ENCODE peak calls at places on chromosome 4, in nine cellular contexts. One of them, this sample, is unnamed.

GRCh38 chr4:123618606-123619005 is 222.0 kb downstream of the SPRY1 start:
- DNase-seq in ovary: no peak
- DNase-seq in OCI-LY7: no peak
- DNase-seq in heart right ventricle: no peak
- DNase-seq in prostate gland: no peak
- DNase-seq in pancreas: no peak
- DNase-seq in right lobe of liver: no peak
- DNase-seq in tibial artery: no peak
- DNase-seq in lower lobe of right lung: no peak
- DNase-seq in this sample: peak; percentile 5

GRCh38 chr4:137267024-137267423 is 265.3 kb downstream of the PCDH18 start:
- DNase-seq in ovary: no peak
- DNase-seq in OCI-LY7: no peak
- DNase-seq in heart right ventricle: no peak
- DNase-seq in prostate gland: no peak
- DNase-seq in pancreas: no peak
- DNase-seq in right lobe of liver: no peak
- DNase-seq in tibial artery: no peak
- DNase-seq in lower lobe of right lung: no peak
- DNase-seq in this sample: no peak

GRCh38 chr4:21697583-21697982 is 251.0 kb downstream of the KCNIP4 start:
- DNase-seq in ovary: no peak
- DNase-seq in OCI-LY7: no peak
- DNase-seq in heart right ventricle: no peak
- DNase-seq in prostate gland: no peak
- DNase-seq in pancreas: no peak
- DNase-seq in right lobe of liver: no peak
- DNase-seq in tibial artery: no peak
- DNase-seq in lower lobe of right lung: peak; percentile 34
- DNase-seq in this sample: peak; percentile 34

GRCh38 chr4:152864361-152864760 is 71.8 kb upstream of the FHDC1 start:
- DNase-seq in ovary: no peak
- DNase-seq in OCI-LY7: no peak
- DNase-seq in heart right ventricle: no peak
- DNase-seq in prostate gland: no peak
- DNase-seq in pancreas: no peak
- DNase-seq in right lobe of liver: no peak
- DNase-seq in tibial artery: no peak
- DNase-seq in lower lobe of right lung: no peak
- DNase-seq in this sample: no peak

GRCh38 chr4:159268607-159269006 is 165.7 kb downstream of the RAPGEF2 start:
- DNase-seq in ovary: no peak
- DNase-seq in OCI-LY7: no peak
- DNase-seq in heart right ventricle: no peak
- DNase-seq in prostate gland: no peak
- DNase-seq in pancreas: no peak
- DNase-seq in right lobe of liver: no peak
- DNase-seq in tibial artery: no peak
- DNase-seq in lower lobe of right lung: no peak
- DNase-seq in this sample: no peak

GRCh38 chr4:15396157-15396800 is 31.6 kb upstream of the C1QTNF7 start:
- DNase-seq in ovary: no peak
- DNase-seq in OCI-LY7: peak; percentile 61
- DNase-seq in heart right ventricle: no peak
- DNase-seq in prostate gland: no peak
- DNase-seq in pancreas: no peak
- DNase-seq in right lobe of liver: no peak
- DNase-seq in tibial artery: no peak
- DNase-seq in lower lobe of right lung: peak; percentile 47
- DNase-seq in this sample: peak; percentile 54

GRCh38 chr4:28357985-28358384 is 1497.3 kb downstream of the STIM2 start:
- DNase-seq in ovary: no peak
- DNase-seq in OCI-LY7: no peak
- DNase-seq in heart right ventricle: no peak
- DNase-seq in prostate gland: no peak
- DNase-seq in pancreas: no peak
- DNase-seq in right lobe of liver: no peak
- DNase-seq in tibial artery: no peak
- DNase-seq in lower lobe of right lung: no peak
- DNase-seq in this sample: peak; percentile 38

GRCh38 chr4:167221074-167221473 is 13.2 kb downstream of the SPOCK3 start:
- DNase-seq in ovary: no peak
- DNase-seq in OCI-LY7: no peak
- DNase-seq in heart right ventricle: no peak
- DNase-seq in prostate gland: no peak
- DNase-seq in pancreas: no peak
- DNase-seq in right lobe of liver: no peak
- DNase-seq in tibial artery: no peak
- DNase-seq in lower lobe of right lung: no peak
- DNase-seq in this sample: no peak

GRCh38 chr4:132001542-132001941 is 1147.6 kb upstream of the PCDH10 start:
- DNase-seq in ovary: no peak
- DNase-seq in OCI-LY7: no peak
- DNase-seq in heart right ventricle: no peak
- DNase-seq in prostate gland: no peak
- DNase-seq in pancreas: no peak
- DNase-seq in right lobe of liver: no peak
- DNase-seq in tibial artery: no peak
- DNase-seq in lower lobe of right lung: no peak
- DNase-seq in this sample: no peak

GRCh38 chr4:153205028-153205648 is 895 bp downstream of the TRIM2 start:
- DNase-seq in ovary: no peak
- DNase-seq in OCI-LY7: no peak
- DNase-seq in heart right ventricle: no peak
- DNase-seq in prostate gland: peak; percentile 59
- DNase-seq in pancreas: peak; percentile 60
- DNase-seq in right lobe of liver: no peak
- DNase-seq in tibial artery: no peak
- DNase-seq in lower lobe of right lung: no peak
- DNase-seq in this sample: peak; percentile 81

GRCh38 chr4:162011039-162011438 is 152.8 kb downstream of the FSTL5 start:
- DNase-seq in ovary: no peak
- DNase-seq in OCI-LY7: no peak
- DNase-seq in heart right ventricle: no peak
- DNase-seq in prostate gland: no peak
- DNase-seq in pancreas: no peak
- DNase-seq in right lobe of liver: no peak
- DNase-seq in tibial artery: no peak
- DNase-seq in lower lobe of right lung: no peak
- DNase-seq in this sample: no peak

GRCh38 chr4:30903493-30903892 is 183.3 kb downstream of the PCDH7 start:
- DNase-seq in ovary: no peak
- DNase-seq in OCI-LY7: no peak
- DNase-seq in heart right ventricle: no peak
- DNase-seq in prostate gland: no peak
- DNase-seq in pancreas: no peak
- DNase-seq in right lobe of liver: no peak
- DNase-seq in tibial artery: no peak
- DNase-seq in lower lobe of right lung: no peak
- DNase-seq in this sample: no peak

GRCh38 chr4:44493924-44494323 is 45.3 kb upstream of the KCTD8 start:
- DNase-seq in ovary: no peak
- DNase-seq in OCI-LY7: peak; percentile 16
- DNase-seq in heart right ventricle: no peak
- DNase-seq in prostate gland: no peak
- DNase-seq in pancreas: no peak
- DNase-seq in right lobe of liver: no peak
- DNase-seq in tibial artery: no peak
- DNase-seq in lower lobe of right lung: no peak
- DNase-seq in this sample: peak; percentile 22

GRCh38 chr4:185535818-185536729 is 767 bp upstream of the PDLIM3 start:
- DNase-seq in ovary: peak; percentile 62
- DNase-seq in OCI-LY7: no peak
- DNase-seq in heart right ventricle: no peak
- DNase-seq in prostate gland: no peak
- DNase-seq in pancreas: no peak
- DNase-seq in right lobe of liver: no peak
- DNase-seq in tibial artery: peak; percentile 92
- DNase-seq in lower lobe of right lung: no peak
- DNase-seq in this sample: no peak

GRCh38 chr4:186342582-186342981 is 76.6 kb downstream of the F11 start:
- DNase-seq in ovary: no peak
- DNase-seq in OCI-LY7: no peak
- DNase-seq in heart right ventricle: no peak
- DNase-seq in prostate gland: no peak
- DNase-seq in pancreas: no peak
- DNase-seq in right lobe of liver: no peak
- DNase-seq in tibial artery: no peak
- DNase-seq in lower lobe of right lung: no peak
- DNase-seq in this sample: no peak

GRCh38 chr4:14790487-14790886 is 211.8 kb upstream of the CPEB2 start:
- DNase-seq in ovary: no peak
- DNase-seq in OCI-LY7: no peak
- DNase-seq in heart right ventricle: no peak
- DNase-seq in prostate gland: no peak
- DNase-seq in pancreas: no peak
- DNase-seq in right lobe of liver: no peak
- DNase-seq in tibial artery: no peak
- DNase-seq in lower lobe of right lung: no peak
- DNase-seq in this sample: no peak

GRCh38 chr4:6324461-6324998 is 54.9 kb downstream of the WFS1 start:
- DNase-seq in ovary: no peak
- DNase-seq in OCI-LY7: no peak
- DNase-seq in heart right ventricle: no peak
- DNase-seq in prostate gland: no peak
- DNase-seq in pancreas: no peak
- DNase-seq in right lobe of liver: no peak
- DNase-seq in tibial artery: no peak
- DNase-seq in lower lobe of right lung: no peak
- DNase-seq in this sample: no peak

GRCh38 chr4:87399148-87399547 is 8.2 kb upstream of the HSD17B11 start:
- DNase-seq in ovary: no peak
- DNase-seq in OCI-LY7: no peak
- DNase-seq in heart right ventricle: peak; percentile 25
- DNase-seq in prostate gland: no peak
- DNase-seq in pancreas: no peak
- DNase-seq in right lobe of liver: no peak
- DNase-seq in tibial artery: no peak
- DNase-seq in lower lobe of right lung: no peak
- DNase-seq in this sample: no peak

GRCh38 chr4:152728343-152728742 is 48.5 kb upstream of the TMEM154 start:
- DNase-seq in ovary: no peak
- DNase-seq in OCI-LY7: no peak
- DNase-seq in heart right ventricle: no peak
- DNase-seq in prostate gland: no peak
- DNase-seq in pancreas: no peak
- DNase-seq in right lobe of liver: no peak
- DNase-seq in tibial artery: no peak
- DNase-seq in lower lobe of right lung: no peak
- DNase-seq in this sample: no peak

DNA sequence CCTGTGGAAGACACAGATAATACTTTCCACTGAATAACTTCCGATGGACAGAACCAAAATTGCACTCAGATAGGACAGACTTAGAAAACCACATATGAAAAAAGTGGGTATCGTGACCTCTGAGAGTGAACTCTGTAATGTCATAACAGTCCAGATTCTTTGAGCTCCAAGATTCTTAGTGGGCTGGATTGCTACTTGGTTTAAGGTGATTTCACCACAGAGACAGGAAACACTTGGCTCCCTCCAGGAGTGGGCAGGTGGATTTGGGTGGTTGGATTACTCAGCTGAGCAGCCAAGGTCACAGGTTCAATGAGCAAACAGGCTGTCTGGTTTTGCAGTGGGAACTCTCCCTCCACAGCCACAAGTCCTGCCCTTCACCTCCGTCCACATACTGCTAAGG is 126.0 kb downstream of the AFAP1 start:
- DNase-seq in ovary: no peak
- DNase-seq in OCI-LY7: no peak
- DNase-seq in heart right ventricle: no peak
- DNase-seq in prostate gland: no peak
- DNase-seq in pancreas: no peak
- DNase-seq in right lobe of liver: no peak
- DNase-seq in tibial artery: no peak
- DNase-seq in lower lobe of right lung: no peak
- DNase-seq in this sample: no peak
- H3K36me3 ChIP-seq in ovary: no peaks in the 10 kb centered on the region
- H3K36me3 ChIP-seq in OCI-LY7: no peaks in the 10 kb centered on the region
- H3K36me3 ChIP-seq in heart right ventricle: peaks cover 9% of the 10 kb centered on the region
- H3K36me3 ChIP-seq in prostate gland: no peaks in the 10 kb centered on the region
- H3K36me3 ChIP-seq in pancreas: peaks cover 7% of the 10 kb centered on the region
- H3K36me3 ChIP-seq in right lobe of liver: no peaks in the 10 kb centered on the region
- H3K36me3 ChIP-seq in tibial artery: peaks cover 41% of the 10 kb centered on the region
- H3K36me3 ChIP-seq in lower lobe of right lung: peaks cover 42% of the 10 kb centered on the region
- H3K36me3 ChIP-seq in this sample: no peaks in the 10 kb centered on the region

DNA sequence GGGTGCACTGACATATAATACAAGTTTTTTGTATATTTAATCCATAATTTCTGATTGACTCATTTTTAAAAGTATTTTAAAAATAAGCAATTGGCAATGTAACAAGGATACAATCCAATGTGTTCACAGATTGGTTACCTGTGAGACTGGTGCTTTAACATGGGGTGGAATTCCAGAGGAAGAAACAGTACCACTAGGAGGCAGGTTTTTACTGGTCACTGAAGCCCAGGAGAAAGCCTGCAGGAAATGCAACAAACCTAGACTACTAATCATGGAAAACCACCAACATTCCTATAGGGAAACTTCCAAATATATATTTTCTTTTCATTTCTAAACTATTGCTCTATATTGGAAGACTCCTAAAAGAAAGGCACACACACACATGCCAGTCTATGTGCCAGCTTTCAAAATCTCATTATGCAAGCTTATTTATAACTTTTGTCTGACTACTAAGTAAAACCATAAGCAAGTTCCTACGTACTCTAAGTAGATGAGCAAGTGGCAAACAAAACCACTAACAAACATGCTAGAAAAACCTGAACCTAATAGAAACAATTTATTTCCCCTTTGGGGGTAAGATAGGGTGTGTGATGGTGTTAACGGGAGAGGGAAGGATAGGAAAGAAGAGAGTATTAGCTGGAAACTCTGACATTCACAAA is 19.2 kb downstream of the G3BP2 start:
- DNase-seq in ovary: no peak
- DNase-seq in OCI-LY7: no peak
- DNase-seq in heart right ventricle: no peak
- DNase-seq in prostate gland: no peak
- DNase-seq in pancreas: no peak
- DNase-seq in right lobe of liver: no peak
- DNase-seq in tibial artery: no peak
- DNase-seq in lower lobe of right lung: no peak
- DNase-seq in this sample: peak; percentile 56
- TF ChIP-seq CTCF in ovary: no peak
- TF ChIP-seq CTCF in OCI-LY7: peak; percentile 68
- TF ChIP-seq CTCF in heart right ventricle: peak; percentile 65
- TF ChIP-seq CTCF in prostate gland: no peak
- TF ChIP-seq CTCF in pancreas: no peak
- TF ChIP-seq CTCF in right lobe of liver: peak; percentile 57
- TF ChIP-seq CTCF in tibial artery: peak; percentile 25
- TF ChIP-seq CTCF in lower lobe of right lung: peak; percentile 45
- TF ChIP-seq CTCF in this sample: peak; percentile 67

GRCh38 chr4:7808181-7808580 is 131.5 kb downstream of the AFAP1 start:
- DNase-seq in ovary: no peak
- DNase-seq in OCI-LY7: no peak
- DNase-seq in heart right ventricle: no peak
- DNase-seq in prostate gland: no peak
- DNase-seq in pancreas: no peak
- DNase-seq in right lobe of liver: no peak
- DNase-seq in tibial artery: peak; percentile 12
- DNase-seq in lower lobe of right lung: no peak
- DNase-seq in this sample: no peak
- H3K4me1 ChIP-seq in ovary: peaks cover 14% of the 10 kb centered on the region
- H3K4me1 ChIP-seq in OCI-LY7: no peaks in the 10 kb centered on the region
- H3K4me1 ChIP-seq in heart right ventricle: peaks cover 40% of the 10 kb centered on the region
- H3K4me1 ChIP-seq in prostate gland: peaks cover 13% of the 10 kb centered on the region
- H3K4me1 ChIP-seq in pancreas: peaks cover 21% of the 10 kb centered on the region
- H3K4me1 ChIP-seq in right lobe of liver: peaks cover 12% of the 10 kb centered on the region
- H3K4me1 ChIP-seq in tibial artery: no peaks in the 10 kb centered on the region
- H3K4me1 ChIP-seq in lower lobe of right lung: peaks cover 63% of the 10 kb centered on the region
- H3K4me1 ChIP-seq in this sample: peaks cover 30% of the 10 kb centered on the region

GRCh38 chr4:88724406-88724805 is 26.8 kb upstream of the NAP1L5 start:
- DNase-seq in ovary: no peak
- DNase-seq in OCI-LY7: no peak
- DNase-seq in heart right ventricle: no peak
- DNase-seq in prostate gland: no peak
- DNase-seq in pancreas: no peak
- DNase-seq in right lobe of liver: no peak
- DNase-seq in tibial artery: no peak
- DNase-seq in lower lobe of right lung: no peak
- DNase-seq in this sample: no peak
- H3K36me3 ChIP-seq in ovary: no peaks in the 10 kb centered on the region
- H3K36me3 ChIP-seq in OCI-LY7: no peaks in the 10 kb centered on the region
- H3K36me3 ChIP-seq in heart right ventricle: peaks cover 12% of the 10 kb centered on the region
- H3K36me3 ChIP-seq in prostate gland: no peaks in the 10 kb centered on the region
- H3K36me3 ChIP-seq in pancreas: peaks cover 25% of the 10 kb centered on the region
- H3K36me3 ChIP-seq in right lobe of liver: no peaks in the 10 kb centered on the region
- H3K36me3 ChIP-seq in tibial artery: peaks cover 25% of the 10 kb centered on the region
- H3K36me3 ChIP-seq in lower lobe of right lung: peaks cover 94% of the 10 kb centered on the region
- H3K36me3 ChIP-seq in this sample: no peaks in the 10 kb centered on the region

This sample was measured in Caco-2.